ENCODE peak calls at places on chromosomes 7 and 10, in eight cellular contexts. C, K, J, Q, F, A, I and D are unnamed samples.

GRCh38 chr10:4127518-4128315 is 342.7 kb upstream of the KLF6 start:
- DNase-seq in C (no peak), K (no peak), J (peak), Q (no peak), F (no peak), A (no peak), I (peak), D (no peak)

GRCh38 chr7:6175642-6176041 is 96.8 kb downstream of the CYTH3 start:
- DNase-seq in C (no peak), K (no peak), J (no peak), Q (no peak), F (no peak), A (no peak), I (no peak), D (no peak)

GRCh38 chr10:103545366-103545765 is 51.9 kb downstream of the NEURL1 start:
- DNase-seq in C (no peak), K (no peak), J (no peak), Q (no peak), F (no peak), A (no peak), I (peak), D (no peak)

GRCh38 chr10:87818505-87819273 is 663 bp upstream of the ATAD1 start:
- DNase-seq in C (peak), K (peak), J (peak), Q (no peak), F (no peak), A (peak), I (peak), D (no peak)

GRCh38 chr10:3068968-3069737 is 1.8 kb downstream of the PFKP start:
- DNase-seq in C (no peak), K (peak), J (peak), Q (no peak), F (no peak), A (peak), I (no peak), D (no peak)

GRCh38 chr10:70139151-70139996 is 6.7 kb upstream of the AIFM2 start:
- DNase-seq in C (no peak), K (no peak), J (no peak), Q (no peak), F (no peak), A (no peak), I (peak), D (no peak)

GRCh38 chr10:6840766-6841165 is 260.7 kb upstream of the PRKCQ start:
- DNase-seq in C (no peak), K (no peak), J (no peak), Q (no peak), F (no peak), A (no peak), I (no peak), D (no peak)

GRCh38 chr10:128456271-128456670 is 330.0 kb upstream of the MKI67 start:
- DNase-seq in C (no peak), K (no peak), J (no peak), Q (no peak), F (no peak), A (no peak), I (no peak), D (no peak)

GRCh38 chr7:128406147-128406985 is 3.4 kb downstream of the IMPDH1 start:
- DNase-seq in C (no peak), K (no peak), J (peak), Q (peak), F (no peak), A (no peak), I (no peak), D (no peak)

GRCh38 chr10:133167693-133168616 is 7.9 kb downstream of the KNDC1 start:
- DNase-seq in C (no peak), K (no peak), J (no peak), Q (no peak), F (no peak), A (no peak), I (no peak), D (no peak)

GRCh38 chr10:11724938-11725776 is 17.0 kb upstream of the ECHDC3 start:
- DNase-seq in C (no peak), K (no peak), J (peak), Q (no peak), F (peak), A (peak), I (no peak), D (peak)

GRCh38 chr7:91263359-91264082 is 712 bp upstream of the FZD1 start:
- DNase-seq in C (no peak), K (no peak), J (peak), Q (peak), F (no peak), A (no peak), I (no peak), D (peak)

GRCh38 chr10:28375399-28376354 is 72.8 kb upstream of the MPP7 start:
- DNase-seq in C (no peak), K (no peak), J (no peak), Q (no peak), F (no peak), A (peak), I (no peak), D (no peak)

GRCh38 chr7:29812185-29812876 is 6.0 kb downstream of the WIPF3 start:
- DNase-seq in C (no peak), K (no peak), J (no peak), Q (no peak), F (no peak), A (no peak), I (no peak), D (peak)

GRCh38 chr10:79084012-79084971 is 15.5 kb downstream of the ZMIZ1 start:
- DNase-seq in C (no peak), K (no peak), J (peak), Q (no peak), F (no peak), A (no peak), I (peak), D (peak)

GRCh38 chr10:124648738-124649137 is 95.4 kb downstream of the FAM53B start:
- DNase-seq in C (peak), K (peak), J (peak), Q (no peak), F (no peak), A (no peak), I (peak), D (peak)

GRCh38 chr10:59808896-59809643 is 55.8 kb upstream of the MRLN start:
- DNase-seq in C (peak), K (peak), J (peak), Q (peak), F (no peak), A (peak), I (peak), D (peak)

GRCh38 chr10:88154596-88155250 is 291.3 kb downstream of the PTEN start:
- DNase-seq in C (no peak), K (no peak), J (no peak), Q (no peak), F (no peak), A (no peak), I (no peak), D (no peak)

GRCh38 chr7:16791895-16792294 is 12.9 kb downstream of the AGR2 start:
- DNase-seq in C (no peak), K (no peak), J (no peak), Q (no peak), F (no peak), A (no peak), I (no peak), D (no peak)

GRCh38 chr10:120505866-120506265 is 48.8 kb downstream of the PLPP4 start:
- DNase-seq in C (no peak), K (no peak), J (no peak), Q (no peak), F (no peak), A (no peak), I (no peak), D (no peak)

GRCh38 chr7:30933124-30933893 is 21.7 kb downstream of the AQP1 start:
- DNase-seq in C (no peak), K (no peak), J (no peak), Q (peak), F (peak), A (no peak), I (no peak), D (peak)

GRCh38 chr7:1254281-1255082 is 21.8 kb downstream of the UNCX start:
- DNase-seq in C (no peak), K (no peak), J (no peak), Q (no peak), F (no peak), A (no peak), I (no peak), D (no peak)

GRCh38 chr10:23343591-23344225 is 889 bp downstream of the C10orf67 start:
- DNase-seq in C (no peak), K (peak), J (peak), Q (peak), F (no peak), A (peak), I (peak), D (no peak)

GRCh38 chr7:117068511-117069155 is 115.3 kb downstream of the ST7 start:
- DNase-seq in C (no peak), K (no peak), J (peak), Q (no peak), F (no peak), A (no peak), I (no peak), D (no peak)

GRCh38 chr10:45418859-45419672 is 45.0 kb downstream of the ALOX5 start:
- DNase-seq in C (peak), K (peak), J (peak), Q (peak), F (no peak), A (no peak), I (peak), D (no peak)

GRCh38 chr7:112529486-112529885 is 48.7 kb downstream of the LSMEM1 start:
- DNase-seq in C (no peak), K (no peak), J (no peak), Q (no peak), F (no peak), A (no peak), I (no peak), D (no peak)

GRCh38 chr10:75035975-75036708 is 75.3 kb upstream of the SAMD8 start:
- DNase-seq in C (no peak), K (no peak), J (no peak), Q (peak), F (no peak), A (no peak), I (no peak), D (no peak)

GRCh38 chr7:780516-780915 is 51.8 kb upstream of the SUN1 start:
- DNase-seq in C (no peak), K (no peak), J (no peak), Q (no peak), F (no peak), A (no peak), I (no peak), D (no peak)

GRCh38 chr10:29026802-29027201 is 262.1 kb upstream of the LYZL1 start:
- DNase-seq in C (no peak), K (no peak), J (no peak), Q (no peak), F (no peak), A (no peak), I (no peak), D (no peak)

GRCh38 chr10:110617455-110618162 is 26.5 kb upstream of the RBM20 start:
- DNase-seq in C (no peak), K (no peak), J (peak), Q (no peak), F (no peak), A (no peak), I (no peak), D (peak)